ENCODE peak calls at places on chromosomes 4 and X, in five cellular contexts. R, J, S, H and V are unnamed samples.

GRCh38 chr4:14151099-14151498 is 523.6 kb upstream of the BOD1L1 start:
- DNase-seq in R (no peak), J (no peak), S (no peak), H (no peak), V (peak; percentile 7)

GRCh38 chrX:54933150-54933826 is 12.7 kb downstream of the TRO start:
- DNase-seq in R (no peak), J (no peak), S (no peak), H (no peak), V (no peak)

GRCh38 chrX:34893741-34894140 is 48.9 kb upstream of the FAM47B start:
- DNase-seq in R (no peak), J (no peak), S (no peak), H (no peak), V (peak; percentile 16)

GRCh38 chr4:111074523-111075114 is 451.7 kb upstream of the PITX2 start:
- DNase-seq in R (no peak), J (peak; percentile 50), S (no peak), H (no peak), V (no peak)

GRCh38 chr4:101140228-101140627 is 207.1 kb downstream of the PPP3CA start:
- DNase-seq in R (no peak), J (no peak), S (no peak), H (no peak), V (no peak)

GRCh38 chr4:15918484-15919129 is 19.9 kb downstream of the FGFBP1 start:
- DNase-seq in R (no peak), J (no peak), S (no peak), H (no peak), V (no peak)

GRCh38 chr4:7988437-7988836 is 48.8 kb upstream of the AFAP1 start:
- DNase-seq in R (no peak), J (no peak), S (peak; percentile 23), H (no peak), V (peak; percentile 76)

GRCh38 chr4:150234246-150234645 is 156.0 kb downstream of the DCLK2 start:
- DNase-seq in R (no peak), J (no peak), S (peak; percentile 60), H (no peak), V (peak; percentile 79)

GRCh38 chrX:132732236-132732635 is 226.2 kb downstream of the HS6ST2 start:
- DNase-seq in R (no peak), J (no peak), S (no peak), H (no peak), V (no peak)

GRCh38 chr4:54277691-54278090 is 48.6 kb downstream of the PDGFRA start:
- DNase-seq in R (no peak), J (no peak), S (peak; percentile 73), H (no peak), V (peak; percentile 92)

GRCh38 chr4:164440196-164440595 is 313.7 kb upstream of the SMIM31 start:
- DNase-seq in R (no peak), J (no peak), S (no peak), H (no peak), V (peak; percentile 21)

DNA sequence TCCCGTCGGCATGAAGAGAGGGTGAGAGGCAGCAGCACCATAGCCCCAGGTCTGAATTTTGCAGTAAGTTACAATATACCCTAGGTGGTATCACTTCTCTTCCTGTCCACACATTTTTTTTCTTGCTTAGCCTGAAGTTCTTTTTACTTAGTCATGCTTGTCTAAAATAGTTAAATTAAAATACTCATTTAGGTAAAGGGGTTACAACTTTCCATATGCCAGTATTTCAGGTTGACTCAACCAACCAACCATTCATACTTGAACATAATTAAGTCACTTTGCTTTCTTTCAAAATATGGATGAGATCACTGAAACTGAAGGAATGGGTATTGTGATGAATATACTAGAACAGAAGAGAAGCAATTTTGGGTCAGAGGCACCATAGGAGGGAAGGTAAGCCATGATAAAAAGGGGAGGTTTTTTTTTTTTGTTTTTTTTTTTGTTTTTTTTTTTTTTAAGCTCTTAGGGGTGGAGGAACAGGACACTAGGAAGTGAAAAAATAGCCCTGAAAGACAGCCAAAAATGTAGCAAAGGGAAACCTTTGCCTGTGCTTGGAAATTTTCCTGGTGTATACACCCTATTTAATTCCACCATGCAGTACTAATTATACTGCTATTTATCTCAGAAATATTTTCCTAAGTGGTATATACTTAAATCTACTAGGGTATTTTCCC is 41.8 kb downstream of the RPS6KA3 start:
- DNase-seq in R (no peak), J (no peak), S (no peak), H (no peak), V (peak; percentile 56)
- H3K4me1 ChIP-seq in R (no peaks in the 10 kb centered on the region), J (no peaks in the 10 kb centered on the region), S (no peaks in the 10 kb centered on the region), H (no peaks in the 10 kb centered on the region), V (peaks cover 2% of the 10 kb centered on the region)

DNA sequence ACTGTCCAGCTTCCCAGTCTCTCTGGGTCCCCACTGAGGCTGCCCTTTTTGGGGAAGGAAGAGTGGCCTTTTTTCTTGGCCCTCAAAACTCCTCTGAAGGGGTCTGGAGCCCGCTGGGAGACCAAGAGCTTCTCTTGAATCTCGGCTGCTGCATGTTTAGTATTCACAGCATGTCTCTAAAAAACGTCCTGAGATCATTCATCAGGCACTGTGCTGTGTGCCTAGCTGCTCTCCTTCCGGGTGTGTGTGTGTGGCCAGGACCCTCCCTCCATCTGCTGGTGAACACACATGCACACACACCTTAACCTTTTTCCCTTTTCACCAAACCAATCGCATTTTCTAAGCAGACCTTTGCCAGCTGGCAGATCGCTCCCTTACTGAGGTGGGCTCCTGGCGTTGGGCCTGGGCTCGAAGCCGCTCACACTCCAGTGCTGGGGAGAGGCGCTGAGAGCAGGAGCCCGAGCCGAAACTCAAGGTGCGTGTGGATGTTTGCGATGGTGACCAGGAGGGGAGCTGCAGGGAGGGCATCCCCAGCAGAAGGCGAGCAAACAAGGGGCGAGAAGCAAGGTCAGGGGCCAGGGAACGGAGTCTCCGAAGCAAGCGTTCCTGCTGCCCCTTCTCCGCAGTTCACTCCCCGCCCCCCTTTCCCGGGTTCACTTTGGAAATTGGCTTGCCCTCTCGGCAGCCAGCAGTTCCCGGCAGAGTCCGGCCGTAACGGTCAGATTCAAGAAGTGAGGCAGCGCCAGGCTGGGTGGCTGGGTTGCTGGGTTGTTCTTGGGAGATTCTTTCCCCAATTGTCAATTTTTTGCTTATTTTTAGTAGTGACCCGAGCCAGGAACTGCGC is 605 bp upstream of the FRMPD3 start:
- DNase-seq in R (no peak), J (peak; percentile 81), S (no peak), H (peak; percentile 27), V (no peak)
- H3K9ac ChIP-seq in R (no peak overlapping the region), J (no peak overlapping the region), S (peak overlapping the region; percentile 43), H (no peak overlapping the region), V (no peak overlapping the region)

GRCh38 chr4:90786602-90787001 is 659.4 kb downstream of the CCSER1 start:
- DNase-seq in R (no peak), J (no peak), S (no peak), H (no peak), V (no peak)
- H4K91ac ChIP-seq in R (no peak overlapping the region), J (no peak overlapping the region), S (no peak overlapping the region), H (no peak overlapping the region), V (no peak overlapping the region)

DNA sequence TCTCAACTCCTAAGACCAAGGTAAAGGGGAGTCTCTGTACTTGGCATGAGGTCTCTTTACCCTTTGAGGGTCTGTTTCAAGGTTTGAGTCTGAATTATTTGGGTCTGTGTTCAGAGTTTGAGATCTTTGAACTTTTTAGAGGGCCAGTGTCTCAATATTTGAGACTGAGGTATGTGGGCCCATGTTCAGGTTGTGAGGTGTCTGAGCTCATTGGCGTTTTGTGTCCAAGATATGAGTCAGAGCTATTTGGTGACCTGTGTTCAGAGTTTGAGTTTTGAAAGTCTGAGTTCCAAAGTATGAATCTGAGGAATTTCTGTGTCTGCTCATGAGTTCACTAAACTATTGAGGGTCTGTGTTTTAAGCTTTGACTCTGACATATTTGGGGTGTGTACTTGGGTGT is 36.7 kb upstream of the PAGE4 start:
- DNase-seq in R (no peak), J (no peak), S (no peak), H (no peak), V (no peak)
- H3K4me1 ChIP-seq in R (no peaks in the 10 kb centered on the region), J (no peaks in the 10 kb centered on the region), S (no peaks in the 10 kb centered on the region), H (no peaks in the 10 kb centered on the region), V (no peaks in the 10 kb centered on the region)

GRCh38 chr4:173217727-173218126 is 49.1 kb downstream of the GALNT7 start:
- DNase-seq in R (no peak), J (no peak), S (peak; percentile 26), H (no peak), V (peak; percentile 83)
- H3K9ac ChIP-seq in R (no peak overlapping the region), J (no peak overlapping the region), S (no peak overlapping the region), H (no peak overlapping the region), V (no peak overlapping the region)

DNA sequence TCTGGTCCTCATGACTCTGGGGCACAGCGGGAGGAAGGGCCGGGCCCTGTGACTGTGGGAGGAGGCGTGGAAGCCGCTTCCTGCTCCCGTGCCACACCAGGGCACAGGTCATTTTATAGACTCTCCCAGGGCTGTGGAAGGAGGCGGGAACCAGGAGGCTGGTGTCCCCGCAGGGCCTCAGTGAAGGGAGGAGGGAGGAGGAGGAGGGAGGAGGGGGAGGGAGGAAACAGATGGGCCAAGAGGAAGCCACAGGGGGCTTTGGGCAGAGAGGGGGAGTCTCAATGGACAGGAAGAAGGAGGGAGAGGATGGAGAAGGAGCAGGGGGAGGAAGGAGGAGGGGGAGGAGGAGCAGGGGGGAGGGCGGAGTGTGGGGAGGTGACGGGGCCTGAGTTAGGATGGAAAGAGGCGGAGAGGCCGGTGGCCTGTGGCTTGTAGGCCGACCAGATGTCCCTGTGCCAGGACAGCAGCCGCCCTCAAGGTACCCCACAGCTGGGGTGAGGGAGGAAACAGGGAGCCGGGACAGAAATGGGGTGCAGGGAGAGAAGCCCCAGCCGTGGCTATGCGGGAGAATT is 6.2 kb upstream of the PLCXD1 start:
- DNase-seq in R (no peak), J (peak; percentile 93), S (peak; percentile 72), H (peak; percentile 65), V (no peak)
- H4K91ac ChIP-seq in R (peak overlapping the region; percentile 91), J (no peak overlapping the region), S (peak overlapping the region; percentile 91), H (peak overlapping the region; percentile 92), V (no peak overlapping the region)

DNA sequence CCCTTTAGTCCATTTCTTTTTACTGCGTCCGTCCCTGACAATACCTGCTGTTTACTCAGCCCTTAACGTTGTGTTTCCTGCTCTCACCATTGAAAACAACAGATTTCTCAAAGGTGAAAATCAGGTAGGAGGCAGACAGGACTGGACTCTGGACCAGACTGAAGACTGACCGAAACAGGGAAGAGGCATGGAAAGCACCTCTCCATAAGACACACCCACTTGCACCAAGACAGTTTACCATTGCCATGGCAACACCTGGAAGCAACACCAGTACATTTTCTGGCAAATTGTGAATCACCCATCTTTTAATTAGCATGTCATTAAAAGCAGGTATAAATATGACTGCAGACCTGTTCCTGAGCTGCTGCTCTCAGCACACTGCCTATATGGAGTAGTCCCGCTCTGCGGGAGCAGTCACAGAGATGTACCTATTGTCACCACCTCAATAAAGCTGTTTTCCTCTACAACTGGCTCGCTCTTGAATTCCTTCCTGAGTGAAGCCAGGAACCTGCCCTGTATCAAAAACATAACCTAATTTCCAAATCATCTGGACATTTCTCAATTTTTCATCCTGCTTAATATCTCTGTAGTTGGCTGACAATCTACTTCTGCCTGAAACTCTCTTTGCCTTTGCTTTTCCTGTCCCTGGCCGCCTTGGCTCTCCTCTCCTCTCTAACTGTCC is 117.0 kb downstream of the RNF150 start:
- DNase-seq in R (no peak), J (no peak), S (no peak), H (no peak), V (no peak)
- H3K4me1 ChIP-seq in R (no peaks in the 10 kb centered on the region), J (no peaks in the 10 kb centered on the region), S (no peaks in the 10 kb centered on the region), H (no peaks in the 10 kb centered on the region), V (no peaks in the 10 kb centered on the region)

DNA sequence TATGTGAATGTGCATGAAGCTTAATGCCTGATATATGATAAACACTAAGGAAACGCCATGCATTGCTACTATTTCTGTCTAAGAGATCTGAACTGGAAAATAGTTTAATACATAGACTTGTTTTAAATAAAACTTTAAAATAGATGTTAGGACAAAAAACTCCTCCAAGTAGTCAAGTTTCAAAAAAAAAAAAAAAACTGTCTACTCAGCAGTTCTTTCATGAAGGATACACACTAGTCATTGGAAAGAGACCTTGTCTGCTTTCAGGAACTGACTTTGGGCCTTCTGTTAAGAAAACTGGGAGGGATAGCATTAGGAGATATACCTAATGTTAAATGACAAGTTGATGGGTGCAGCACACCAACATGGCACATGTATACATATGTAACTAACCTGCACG is 138.4 kb downstream of the ANTXR2 start:
- DNase-seq in R (no peak), J (no peak), S (no peak), H (no peak), V (no peak)
- H3K9ac ChIP-seq in R (no peak overlapping the region), J (no peak overlapping the region), S (no peak overlapping the region), H (no peak overlapping the region), V (no peak overlapping the region)